ENCODE peak calls at places on chromosomes 2 and 18, in nine cellular contexts. N, G, S, D, C, M, J, A and E are unnamed samples.

GRCh38 chr2:166179201-166179600 is 51.4 kb upstream of the SCN1A start:
- DNase-seq in A (no peak), N (peak), S (no peak), J (no peak), C (no peak), G (no peak), M (no peak), D (no peak), E (no peak)

GRCh38 chr2:105294844-105295481 is 34.6 kb downstream of the TGFBRAP1 start:
- DNase-seq in G (no peak), C (no peak), D (no peak), A (no peak), J (peak), S (peak), N (peak), M (no peak), E (peak)

GRCh38 chr2:132963161-132963560 is 293.2 kb upstream of the LYPD1 start:
- DNase-seq in M (no peak), G (no peak), C (no peak), N (no peak), A (no peak), D (no peak), J (no peak), S (no peak), E (no peak)

GRCh38 chr2:230738924-230739323 is 26.3 kb downstream of the CAB39 start:
- DNase-seq in G (no peak), D (no peak), C (no peak), M (no peak), J (no peak), A (no peak), N (no peak), S (no peak), E (no peak)

GRCh38 chr2:1625281-1626001 is 118.9 kb downstream of the PXDN start:
- DNase-seq in G (no peak), N (peak), M (no peak), C (no peak), S (no peak), J (peak), A (peak), D (peak), E (peak)

GRCh38 chr18:46360841-46361240 is 256.7 kb downstream of the HAUS1 start:
- DNase-seq in C (no peak), S (no peak), M (no peak), J (no peak), G (no peak), A (no peak), D (no peak), N (no peak), E (no peak)

GRCh38 chr18:24181806-24182205 is 42.9 kb downstream of the CABYR start:
- DNase-seq in J (no peak), N (peak), A (no peak), G (no peak), S (no peak), D (no peak), C (no peak), M (no peak), E (no peak)

GRCh38 chr2:200506679-200507078 is 3.2 kb downstream of the KCTD18 start:
- DNase-seq in N (no peak), G (no peak), M (no peak), J (no peak), D (no peak), C (no peak), S (no peak), A (no peak), E (no peak)

GRCh38 chr2:125456851-125457250 is 1199.1 kb upstream of the GYPC start:
- DNase-seq in G (no peak), A (no peak), D (no peak), S (no peak), J (no peak), M (no peak), C (no peak), N (no peak), E (no peak)

GRCh38 chr2:37378411-37378810 is 34.0 kb downstream of the QPCT start:
- DNase-seq in N (peak), C (no peak), A (peak), J (no peak), M (no peak), D (no peak), G (no peak), S (no peak), E (no peak)

GRCh38 chr2:88071365-88071764 is 3.7 kb downstream of the SMYD1 start:
- DNase-seq in C (no peak), S (no peak), G (no peak), M (no peak), J (no peak), N (no peak), D (no peak), A (no peak), E (no peak)

GRCh38 chr18:78965260-78965659 is 14.4 kb upstream of the SALL3 start:
- DNase-seq in S (no peak), A (no peak), M (no peak), N (no peak), J (no peak), C (no peak), D (no peak), G (no peak), E (no peak)

GRCh38 chr2:74373189-74373588 is 6.9 kb downstream of the DCTN1 start:
- DNase-seq in G (peak), M (no peak), J (peak), D (no peak), S (peak), A (peak), C (peak), N (peak), E (no peak)

GRCh38 chr2:24926602-24927252 is 6.7 kb upstream of the ADCY3 start:
- DNase-seq in S (no peak), C (peak), M (no peak), A (peak), G (peak), D (no peak), J (peak), N (peak), E (no peak)

GRCh38 chr2:98479959-98480524 is 35.4 kb downstream of the INPP4A start:
- DNase-seq in J (no peak), M (peak), S (peak), G (peak), D (no peak), C (peak), N (peak), A (no peak), E (peak)

GRCh38 chr18:30992231-30992630 is 50.3 kb downstream of the DSC3 start:
- DNase-seq in C (no peak), J (no peak), S (no peak), N (no peak), D (no peak), M (no peak), A (no peak), G (no peak), E (no peak)

GRCh38 chr2:201404699-201405275 is 46.5 kb downstream of the TRAK2 start:
- DNase-seq in A (no peak), N (no peak), J (no peak), M (no peak), C (no peak), G (no peak), D (no peak), S (no peak), E (no peak)

GRCh38 chr2:148817210-148817708 is 57.8 kb upstream of the KIF5C start:
- DNase-seq in M (no peak), D (no peak), C (no peak), S (peak), J (peak), A (no peak), N (peak), G (no peak), E (no peak)

GRCh38 chr2:28606986-28607441 is 111.2 kb downstream of the PLB1 start:
- DNase-seq in S (no peak), N (no peak), D (no peak), C (no peak), A (no peak), J (peak), M (peak), G (no peak), E (no peak)

GRCh38 chr2:197256021-197256420 is 54.6 kb downstream of the ANKRD44 start:
- DNase-seq in C (no peak), S (no peak), G (no peak), D (no peak), A (no peak), J (no peak), M (no peak), N (no peak), E (no peak)

GRCh38 chr18:48029296-48029986 is 99.0 kb upstream of the SMAD2 start:
- DNase-seq in J (no peak), A (no peak), S (no peak), G (no peak), M (no peak), C (no peak), N (no peak), D (no peak), E (no peak)

GRCh38 chr2:132415256-132416079 is 1.1 kb upstream of the GPR39 start:
- DNase-seq in J (no peak), M (peak), C (peak), N (peak), A (peak), D (no peak), G (no peak), S (peak), E (no peak)

GRCh38 chr18:12990662-12990976 is 543 bp upstream of the CEP192 start:
- DNase-seq in D (no peak), M (no peak), J (peak), N (no peak), A (no peak), S (no peak), G (no peak), C (no peak), E (no peak)

GRCh38 chr2:170380267-170380666 is 202.3 kb downstream of the MYO3B start:
- DNase-seq in M (no peak), J (no peak), N (no peak), S (no peak), C (no peak), D (no peak), A (no peak), G (no peak), E (no peak)

GRCh38 chr2:17107131-17107530 is 411.1 kb downstream of the RAD51AP2 start:
- DNase-seq in J (no peak), C (no peak), D (no peak), G (no peak), A (no peak), N (no peak), S (no peak), M (no peak), E (no peak)

GRCh38 chr2:64945973-64946736 is 43.0 kb upstream of the SLC1A4 start:
- DNase-seq in A (peak), C (peak), S (no peak), J (peak), G (no peak), N (peak), M (no peak), D (no peak), E (peak)

GRCh38 chr2:46849080-46849715 is 66.4 kb downstream of the MCFD2 start:
- DNase-seq in J (no peak), C (peak), M (no peak), D (no peak), N (peak), A (no peak), G (no peak), S (no peak), E (no peak)

GRCh38 chr2:152716805-152717241 is 438 bp downstream of the PRPF40A start:
- DNase-seq in S (peak), G (no peak), D (no peak), A (no peak), N (no peak), J (peak), M (no peak), C (peak), E (peak)

GRCh38 chr2:236718207-236718992 is 148.8 kb downstream of the ACKR3 start:
- DNase-seq in J (no peak), G (no peak), N (no peak), M (no peak), D (no peak), A (no peak), C (no peak), S (no peak), E (no peak)

GRCh38 chr2:189221811-189222210 is 42.2 kb upstream of the COL5A2 start:
- DNase-seq in G (no peak), J (no peak), S (no peak), N (no peak), M (no peak), D (no peak), A (no peak), C (no peak), E (no peak)

GRCh38 chr18:23532848-23533247 is 29.5 kb downstream of the RMC1 start:
- DNase-seq in J (no peak), N (no peak), D (no peak), G (no peak), C (no peak), S (no peak), M (no peak), A (no peak), E (no peak)

GRCh38 chr18:77528877-77529276 is 279.2 kb downstream of the GALR1 start:
- DNase-seq in D (no peak), N (no peak), G (no peak), M (no peak), C (no peak), A (peak), J (no peak), S (no peak), E (no peak)

GRCh38 chr2:8515390-8515761 is 166.5 kb upstream of the ID2 start:
- DNase-seq in J (no peak), S (peak), G (peak), M (peak), N (no peak), A (no peak), D (no peak), C (peak), E (no peak)

GRCh38 chr2:181623159-181623558 is 33.7 kb downstream of the CERKL start:
- DNase-seq in A (no peak), M (no peak), D (no peak), J (no peak), G (no peak), S (no peak), N (no peak), C (no peak), E (no peak)

GRCh38 chr18:79465392-79465991 is 69.8 kb downstream of the NFATC1 start:
- DNase-seq in A (no peak), N (no peak), G (no peak), D (no peak), M (no peak), J (peak), S (no peak), C (peak), E (no peak)

DNA sequence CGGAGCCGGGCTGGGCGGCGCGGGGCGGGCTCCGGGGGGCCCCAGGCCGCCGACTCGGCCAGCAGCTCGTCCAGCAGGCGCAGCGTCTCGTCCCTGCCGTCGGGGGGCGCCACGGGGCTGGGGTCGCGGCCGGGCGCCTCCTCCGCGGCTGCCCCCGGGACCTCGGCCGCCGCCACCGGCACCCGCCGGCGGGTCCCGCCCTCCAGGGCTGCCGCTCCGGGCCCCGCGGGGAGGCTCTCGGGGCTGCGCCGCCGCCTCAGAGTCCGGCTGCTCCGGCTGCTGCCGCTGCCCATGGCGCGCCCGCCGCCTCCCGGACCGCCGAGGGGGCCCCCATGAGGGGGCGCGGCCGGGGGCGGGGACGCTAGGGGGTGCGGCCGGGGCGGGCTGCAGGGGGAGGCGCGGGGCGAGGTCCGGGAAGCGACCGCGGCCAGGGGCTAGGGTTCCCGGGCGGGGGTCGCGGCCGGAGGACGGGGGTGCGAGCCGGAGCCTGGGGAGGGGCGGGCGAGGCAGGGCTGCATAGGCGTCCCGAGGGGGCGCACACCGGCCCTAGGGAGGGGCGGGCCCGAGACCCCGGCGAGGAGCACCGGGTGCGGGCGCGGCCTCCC is at the start of gene CYS1:
- DNase-seq in S (no peak), M (peak), D (no peak), C (no peak), J (peak), A (no peak), G (no peak), N (peak), E (peak)
- TF ChIP-seq CTCF in S (no peak), M (no peak), D (no peak), C (no peak), J (no peak), A (peak), G (no peak), N (no peak), E (no peak)

GRCh38 chr2:178799305-178799704 is 7.9 kb downstream of the TTN start:
- DNase-seq in S (no peak), M (no peak), A (no peak), G (no peak), J (no peak), D (no peak), C (no peak), N (no peak), E (no peak)

GRCh38 chr2:178800510-178800909 is 6.7 kb downstream of the TTN start:
- DNase-seq in G (no peak), D (no peak), J (no peak), N (no peak), C (no peak), M (no peak), A (no peak), S (no peak), E (no peak)

DNA sequence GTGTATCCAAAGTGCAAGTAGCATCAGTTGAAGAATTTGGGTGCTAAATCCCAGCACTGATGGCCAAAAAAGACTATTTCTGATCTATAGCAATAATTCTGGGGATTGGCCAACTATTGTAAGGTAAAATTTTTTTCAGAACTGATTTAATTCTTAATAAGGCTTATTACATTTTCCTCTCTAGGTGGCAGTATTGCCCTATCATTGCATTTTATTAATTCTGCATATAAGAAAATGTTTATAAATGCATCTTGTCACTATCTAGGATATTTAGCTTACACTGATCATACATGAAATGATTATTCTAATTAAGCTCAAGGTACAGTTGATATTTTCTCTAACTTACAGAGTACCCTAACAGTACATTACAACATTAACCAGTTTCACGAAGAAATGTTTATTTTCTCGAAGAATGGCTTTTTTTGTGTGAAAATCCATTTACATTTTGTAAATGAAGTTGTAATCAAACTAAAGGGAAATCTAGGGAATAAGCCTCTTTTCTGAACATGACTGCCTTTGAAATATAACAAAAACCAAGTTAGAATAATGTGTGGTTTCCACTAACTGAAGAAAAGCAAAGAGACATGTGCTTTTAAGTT is 11.0 kb downstream of the TTN start:
- DNase-seq in C (no peak), S (no peak), M (no peak), J (no peak), G (no peak), N (peak), D (no peak), A (no peak), E (no peak)
- TF ChIP-seq CTCF in C (peak), S (peak), M (peak), J (peak), G (peak), N (peak), D (peak), A (peak), E (peak)

GRCh38 chr18:32258148-32258547 is 68.3 kb downstream of the MEP1B start:
- DNase-seq in M (no peak), C (no peak), N (no peak), D (no peak), A (no peak), G (no peak), S (no peak), J (no peak), E (no peak)

GRCh38 chr18:32262092-32262491 is 72.3 kb downstream of the MEP1B start:
- DNase-seq in J (no peak), D (no peak), N (no peak), A (no peak), M (no peak), G (no peak), C (no peak), S (no peak), E (no peak)

GRCh38 chr18:32258558-32259204 is 68.8 kb downstream of the MEP1B start:
- DNase-seq in D (no peak), G (no peak), C (no peak), S (no peak), J (no peak), M (no peak), N (no peak), A (no peak), E (no peak)

GRCh38 chr18:32259553-32259952 is 69.7 kb downstream of the MEP1B start:
- DNase-seq in D (no peak), A (no peak), C (peak), M (no peak), S (no peak), J (no peak), G (no peak), N (no peak), E (no peak)

GRCh38 chr18:32261003-32261402 is 71.2 kb downstream of the MEP1B start:
- DNase-seq in M (no peak), G (no peak), N (no peak), S (no peak), A (no peak), C (no peak), J (no peak), D (no peak), E (no peak)
- TF ChIP-seq CTCF in M (no peak), G (no peak), N (no peak), S (no peak), A (no peak), C (peak), J (no peak), D (peak), E (peak)

DNA sequence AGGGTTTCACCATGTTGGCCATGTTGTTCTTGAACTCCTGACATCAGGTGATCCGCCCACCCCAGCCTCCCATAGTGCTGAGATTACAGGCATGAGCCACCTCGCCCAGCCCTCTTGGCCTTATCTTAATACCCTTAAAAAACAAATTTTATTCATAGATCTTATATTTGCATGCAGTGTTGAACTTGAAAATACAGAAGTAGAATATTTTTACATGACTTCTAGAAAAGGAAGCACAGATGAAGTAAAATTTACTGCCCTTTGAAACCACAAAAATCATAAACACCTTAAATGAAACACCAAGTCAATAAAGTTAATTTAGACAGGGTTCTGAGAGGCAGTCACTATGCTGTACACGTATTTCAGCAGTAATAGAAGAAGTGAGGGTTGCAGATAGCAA is 145.7 kb downstream of the CERS6 start:
- DNase-seq in C (no peak), G (no peak), N (no peak), M (no peak), A (no peak), J (no peak), D (no peak), S (no peak), E (no peak)
- TF ChIP-seq CTCF in C (no peak), G (no peak), N (no peak), M (no peak), A (no peak), J (no peak), D (no peak), S (no peak), E (no peak)

DNA sequence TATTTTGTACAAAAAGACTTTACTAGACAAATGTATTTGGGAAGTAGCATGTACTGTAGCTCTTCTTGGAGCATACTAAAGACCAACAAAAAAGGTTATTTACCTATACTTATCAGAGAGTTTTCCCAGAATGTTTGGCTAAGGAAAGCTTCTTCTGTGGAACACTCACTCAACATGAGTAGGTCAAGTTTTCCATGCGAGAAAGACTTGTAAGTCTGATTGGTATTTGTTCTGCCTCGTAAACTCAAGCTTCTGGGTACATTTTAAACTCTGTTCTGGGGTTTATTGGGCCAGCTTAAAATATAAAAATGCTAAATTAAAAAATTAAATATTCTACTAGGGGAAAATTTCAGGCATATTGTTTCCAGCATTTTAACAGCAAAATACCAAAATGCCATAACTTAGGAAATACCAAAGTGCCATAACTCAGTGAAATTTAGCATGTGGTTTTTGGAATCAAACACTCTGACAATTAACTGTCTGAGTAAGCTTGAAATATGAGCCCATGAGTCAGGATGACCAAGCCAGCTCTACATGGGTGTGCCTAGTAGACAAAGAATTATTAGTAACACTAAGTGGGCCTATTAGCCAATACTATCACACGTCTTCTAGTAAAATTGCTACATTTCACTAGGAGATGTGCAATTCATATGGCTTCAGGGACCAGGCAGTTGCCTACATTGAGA is 47.3 kb upstream of the SERPINE2 start:
- DNase-seq in A (peak), C (no peak), G (no peak), N (peak), M (no peak), J (no peak), S (no peak), D (peak), E (no peak)
- TF ChIP-seq CTCF in A (no peak), C (no peak), G (no peak), N (no peak), M (no peak), J (no peak), S (no peak), D (no peak), E (no peak)